ENCODE peak calls at places on chromosomes 7 and 10, in seven cellular contexts. C, K, X, J, H, G and R are unnamed samples. For H3K9me3, the result is how much of the 10 kb centered on the place peaks cover.

GRCh38 chr7:83166-83840 is 109.1 kb upstream of the FAM20C start:
- DNase-seq in C (peak), K (no peak), X (no peak), J (peak), H (peak), G (no peak), R (no peak)

GRCh38 chr7:148662646-148663045 is 36.1 kb upstream of the CUL1 start:
- DNase-seq in C (no peak), K (no peak), X (no peak), J (no peak), H (no peak), G (no peak), R (no peak)

GRCh38 chr10:932589-932988 is 1.1 kb upstream of the LARP4B start:
- DNase-seq in C (no peak), K (no peak), X (peak), J (no peak), H (peak), G (no peak), R (no peak)

GRCh38 chr7:47153076-47153475 is 428.8 kb downstream of the TNS3 start:
- DNase-seq in C (peak), K (no peak), X (no peak), J (no peak), H (no peak), G (peak), R (no peak)

GRCh38 chr10:97024181-97025073 is 161.3 kb downstream of the SLIT1 start:
- DNase-seq in C (peak), K (no peak), X (no peak), J (no peak), H (no peak), G (peak), R (no peak)

GRCh38 chr7:1403844-1404404 is 55.3 kb downstream of the MICALL2 start:
- DNase-seq in C (peak), K (no peak), X (no peak), J (no peak), H (peak), G (peak), R (no peak)

GRCh38 chr10:1085258-1085657 is 29.1 kb downstream of the WDR37 start:
- DNase-seq in C (no peak), K (no peak), X (no peak), J (no peak), H (no peak), G (no peak), R (no peak)

GRCh38 chr7:139737221-139738100 is 40.3 kb downstream of the HIPK2 start:
- DNase-seq in C (no peak), K (no peak), X (no peak), J (no peak), H (no peak), G (no peak), R (no peak)

GRCh38 chr10:13536674-13537366 is 8.0 kb upstream of the BEND7 start:
- DNase-seq in C (peak), K (peak), X (no peak), J (peak), H (peak), G (peak), R (peak)

GRCh38 chr7:96675548-96675947 is 34.1 kb downstream of the SEM1 start:
- DNase-seq in C (no peak), K (no peak), X (no peak), J (no peak), H (no peak), G (no peak), R (no peak)

GRCh38 chr10:79434816-79435215 is 10.6 kb downstream of the ZCCHC24 start:
- DNase-seq in C (no peak), K (no peak), X (no peak), J (no peak), H (no peak), G (no peak), R (no peak)

GRCh38 chr10:35890061-35890969 is 248.2 kb upstream of the FZD8 start:
- DNase-seq in C (peak), K (no peak), X (no peak), J (no peak), H (no peak), G (no peak), R (no peak)

GRCh38 chr7:96786261-96786997 is 76.8 kb upstream of the SEM1 start:
- DNase-seq in C (no peak), K (no peak), X (no peak), J (peak), H (peak), G (no peak), R (peak)

GRCh38 chr7:73770002-73770859 is at the start of gene CLDN3:
- DNase-seq in C (no peak), K (peak), X (no peak), J (peak), H (no peak), G (peak), R (no peak)

GRCh38 chr10:104065748-104066147 is 19.9 kb downstream of the COL17A1 start:
- DNase-seq in C (no peak), K (no peak), X (no peak), J (no peak), H (no peak), G (no peak), R (no peak)

GRCh38 chr10:103072276-103072675 is 120.8 kb downstream of the NT5C2 start:
- DNase-seq in C (no peak), K (no peak), X (no peak), J (no peak), H (no peak), G (no peak), R (no peak)

GRCh38 chr10:85614981-85615380 is 751.6 kb downstream of the GRID1 start:
- DNase-seq in C (peak), K (no peak), X (no peak), J (peak), H (no peak), G (no peak), R (no peak)

GRCh38 chr10:10508241-10508640 is 509.4 kb upstream of the CELF2 start:
- DNase-seq in C (no peak), K (no peak), X (no peak), J (no peak), H (no peak), G (no peak), R (no peak)

GRCh38 chr10:101273330-101273729 is 44.1 kb upstream of the LBX1 start:
- DNase-seq in C (no peak), K (no peak), X (no peak), J (no peak), H (no peak), G (no peak), R (no peak)

GRCh38 chr7:100604078-100604975 is 2.2 kb downstream of the PCOLCE start:
- DNase-seq in C (peak), K (no peak), X (peak), J (peak), H (peak), G (peak), R (peak)

GRCh38 chr7:16420649-16421332 is 547 bp downstream of the CRPPA start:
- DNase-seq in C (peak), K (peak), X (peak), J (peak), H (peak), G (peak), R (peak)

GRCh38 chr7:15291707-15292106 is 270.1 kb downstream of the AGMO start:
- DNase-seq in C (no peak), K (no peak), X (no peak), J (no peak), H (no peak), G (peak), R (no peak)

GRCh38 chr10:11573497-11573896 is 38.0 kb downstream of the USP6NL start:
- DNase-seq in C (no peak), K (no peak), X (no peak), J (no peak), H (no peak), G (no peak), R (no peak)

GRCh38 chr10:44030132-44030531 is 354.8 kb downstream of the CXCL12 start:
- DNase-seq in C (peak), K (no peak), X (peak), J (peak), H (no peak), G (no peak), R (no peak)

GRCh38 chr7:126574838-126575250 is 677.9 kb downstream of the GRM8 start:
- DNase-seq in C (peak), K (peak), X (no peak), J (peak), H (no peak), G (peak), R (no peak)

GRCh38 chr10:90417056-90417455 is 440.8 kb downstream of the HTR7 start:
- DNase-seq in C (no peak), K (no peak), X (no peak), J (no peak), H (no peak), G (no peak), R (no peak)

GRCh38 chr7:27386581-27386980 is 144.0 kb downstream of the EVX1 start:
- DNase-seq in C (no peak), K (no peak), X (no peak), J (no peak), H (no peak), G (no peak), R (no peak)

GRCh38 chr10:17038627-17039026 is 91.0 kb downstream of the CUBN start:
- DNase-seq in C (no peak), K (no peak), X (no peak), J (no peak), H (peak), G (no peak), R (peak)

GRCh38 chr7:19016140-19016539 is 101.3 kb downstream of the TWIST1 start:
- DNase-seq in C (no peak), K (no peak), X (no peak), J (no peak), H (no peak), G (no peak), R (no peak)

GRCh38 chr10:48776005-48776522 is 91.4 kb downstream of the WDFY4 start:
- DNase-seq in C (no peak), K (no peak), X (no peak), J (no peak), H (no peak), G (no peak), R (no peak)

GRCh38 chr7:15326044-15326644 is 235.7 kb downstream of the AGMO start:
- DNase-seq in C (no peak), K (peak), X (no peak), J (no peak), H (no peak), G (peak), R (no peak)

GRCh38 chr10:129725890-129726631 is 238.0 kb downstream of the EBF3 start:
- DNase-seq in C (no peak), K (no peak), X (no peak), J (no peak), H (no peak), G (no peak), R (no peak)

GRCh38 chr7:157993406-157994105 is 594.1 kb downstream of the PTPRN2 start:
- DNase-seq in C (no peak), K (no peak), X (no peak), J (no peak), H (no peak), G (no peak), R (no peak)

GRCh38 chr7:157991351-157991750 is 596.3 kb downstream of the PTPRN2 start:
- DNase-seq in C (no peak), K (no peak), X (no peak), J (no peak), H (no peak), G (no peak), R (no peak)

GRCh38 chr7:157991761-157992160 is 595.9 kb downstream of the PTPRN2 start:
- DNase-seq in C (no peak), K (no peak), X (no peak), J (no peak), H (no peak), G (no peak), R (no peak)

GRCh38 chr7:157994319-157994718 is 593.3 kb downstream of the PTPRN2 start:
- DNase-seq in C (no peak), K (no peak), X (no peak), J (no peak), H (no peak), G (no peak), R (no peak)

DNA sequence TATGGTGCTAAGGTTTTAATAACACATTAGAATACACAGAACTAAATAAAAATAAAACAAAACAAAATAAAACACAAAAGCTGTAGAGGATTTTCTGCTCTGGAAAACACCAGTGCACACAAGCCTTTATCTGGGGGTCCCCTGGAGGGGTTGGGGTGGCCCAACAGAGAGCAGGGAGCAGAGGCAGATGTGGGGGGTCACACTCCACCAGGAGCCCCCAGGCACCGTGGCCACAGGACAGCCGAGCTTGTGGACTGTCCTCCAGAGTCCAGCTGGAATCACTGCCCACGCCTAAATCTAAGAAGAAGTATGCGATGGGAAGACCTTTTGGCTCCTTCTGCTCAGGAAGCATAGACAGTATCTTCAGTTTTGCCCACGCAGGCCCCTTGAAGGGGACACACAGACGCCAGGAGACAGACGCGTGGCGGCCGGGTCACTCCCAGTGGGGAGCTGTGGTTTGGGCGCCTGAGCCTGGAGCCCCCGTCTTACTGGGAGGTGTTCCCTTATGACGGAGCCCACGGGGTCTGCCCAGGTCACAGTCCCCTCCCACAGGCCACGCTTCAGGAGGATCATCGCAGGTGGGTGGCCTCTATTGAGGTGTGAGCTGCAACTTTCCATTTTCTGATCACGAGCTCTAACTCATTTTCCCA is 595.0 kb downstream of the PTPRN2 start:
- DNase-seq in C (no peak), K (no peak), X (no peak), J (no peak), H (no peak), G (no peak), R (no peak)
- H3K9me3 ChIP-seq in C (under half), K (under half), X (under half), J (under half), H (under half), G (under half), R (under half)

GRCh38 chr7:116509982-116510579 is 10.5 kb downstream of the CAV2 start:
- DNase-seq in C (no peak), K (no peak), X (no peak), J (no peak), H (no peak), G (no peak), R (no peak)

GRCh38 chr7:116511552-116512523 is 12.3 kb downstream of the CAV2 start:
- DNase-seq in C (peak), K (peak), X (no peak), J (no peak), H (no peak), G (peak), R (no peak)

GRCh38 chr7:116515584-116515983 is 9.3 kb upstream of the CAV1 start:
- DNase-seq in C (no peak), K (no peak), X (no peak), J (no peak), H (no peak), G (no peak), R (no peak)

GRCh38 chr7:116510795-116511194 is 11.3 kb downstream of the CAV2 start:
- DNase-seq in C (no peak), K (no peak), X (no peak), J (no peak), H (no peak), G (no peak), R (no peak)

DNA sequence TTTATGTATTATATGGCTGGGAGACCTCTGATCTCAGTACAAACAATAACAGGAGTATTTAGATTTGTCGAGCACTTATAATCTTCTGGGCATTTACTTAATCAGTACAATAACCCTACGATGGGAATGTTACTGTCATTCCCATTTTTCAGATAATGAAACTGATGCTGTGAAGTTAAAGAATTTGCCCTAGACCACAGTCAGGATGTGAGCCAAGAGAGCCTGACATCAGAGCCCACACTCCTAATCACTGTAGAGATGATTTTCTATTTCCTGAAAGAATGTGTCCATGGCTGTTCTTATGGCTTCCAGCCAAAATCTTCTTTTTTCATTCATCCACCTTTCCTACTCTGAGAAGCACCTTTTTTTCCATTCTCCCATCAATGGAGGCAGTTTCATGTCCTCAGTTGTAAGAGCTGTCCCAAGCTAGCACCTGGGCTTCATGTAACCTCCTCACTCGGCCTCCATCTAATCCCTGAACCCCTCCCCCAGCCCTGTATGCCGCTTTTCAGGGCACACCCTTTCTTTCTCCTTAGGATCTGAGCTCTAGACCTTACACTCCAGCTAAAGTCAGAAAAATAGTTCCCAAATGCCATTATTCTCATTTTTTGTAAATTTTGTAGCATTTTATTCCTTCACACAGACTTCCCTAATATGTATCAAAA is 12.2 kb upstream of the CAV1 start:
- DNase-seq in C (no peak), K (no peak), X (no peak), J (no peak), H (no peak), G (no peak), R (no peak)
- H3K27ac ChIP-seq in C (peak), K (peak), X (no peak), J (no peak), H (peak), G (peak), R (peak)

GRCh38 chr10:3310016-3310415 is 137.4 kb upstream of the PITRM1 start:
- DNase-seq in C (peak), K (no peak), X (no peak), J (no peak), H (no peak), G (no peak), R (no peak)

DNA sequence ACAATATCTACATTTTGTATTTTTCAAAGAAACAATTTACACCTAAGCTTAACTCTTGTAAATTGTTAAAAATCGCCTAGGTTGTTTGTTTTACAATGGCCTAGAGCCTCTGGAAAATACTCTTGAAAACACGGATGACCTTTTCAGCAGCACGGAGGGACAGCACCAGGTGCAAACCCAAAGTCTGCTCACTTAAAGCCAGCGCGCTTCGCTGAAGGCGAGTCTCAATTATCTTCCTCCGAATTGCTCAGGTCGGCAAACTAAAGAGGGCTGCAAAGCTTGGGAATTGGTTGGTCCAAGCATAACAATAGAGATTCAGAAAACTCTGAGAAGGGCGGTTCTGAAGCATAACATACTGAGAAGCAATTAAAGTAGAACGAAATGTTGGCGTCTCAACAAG is 139.8 kb upstream of the PITRM1 start:
- DNase-seq in C (no peak), K (no peak), X (no peak), J (no peak), H (no peak), G (no peak), R (no peak)
- H3K9me3 ChIP-seq in C (under half), K (under half), X (under half), J (under half), H (under half), G (under half), R (under half)

GRCh38 chr10:86758231-86759072 is 2.0 kb downstream of the BMPR1A start:
- DNase-seq in C (no peak), K (no peak), X (no peak), J (no peak), H (no peak), G (peak), R (no peak)
- H3K27ac ChIP-seq in C (peak), K (no peak), X (no peak), J (no peak), H (no peak), G (peak), R (peak)

DNA sequence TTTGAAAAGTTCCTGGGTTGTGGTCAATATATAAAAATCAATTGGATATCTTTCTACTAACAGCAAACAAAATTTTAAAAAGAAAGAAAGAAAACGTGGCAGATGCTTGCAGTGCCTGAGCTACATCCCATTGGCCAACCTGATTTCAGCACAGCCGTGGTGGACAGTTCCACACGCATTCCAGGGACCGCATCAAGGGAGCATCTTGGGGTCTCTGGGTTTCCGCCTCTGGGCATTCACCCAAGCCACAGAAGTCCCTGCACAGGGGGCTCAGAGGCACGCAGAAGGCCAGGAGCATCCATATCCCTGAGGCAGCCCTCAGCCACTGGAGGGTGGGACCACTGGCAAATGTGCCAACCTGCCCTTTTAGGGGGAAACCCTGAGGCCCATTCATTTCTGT is 254.5 kb upstream of the RNF32 start:
- DNase-seq in C (no peak), K (no peak), X (no peak), J (peak), H (no peak), G (no peak), R (no peak)
- H3K9me3 ChIP-seq in C (under half), K (under half), X (under half), J (under half), H (under half), G (under half), R (under half)